ENCODE peak calls at places on chromosomes 6 and 20, in nine cellular contexts. B, F, A, M, K, U, N, T and G are unnamed samples.

GRCh38 chr6:115551510-115551909 is 509.2 kb downstream of the FRK start:
- DNase-seq in B (no peak), K (no peak), M (no peak), U (no peak), N (peak), T (no peak), F (no peak), A (peak), G (no peak)

GRCh38 chr6:146913842-146914562 is 290.2 kb upstream of the STXBP5 start:
- DNase-seq in K (no peak), A (no peak), B (peak), F (peak), U (peak), M (peak), N (peak), T (no peak), G (no peak)

GRCh38 chr6:73435236-73435635 is 16.9 kb downstream of the CGAS start:
- DNase-seq in T (no peak), M (no peak), B (no peak), F (no peak), U (no peak), K (no peak), A (no peak), N (no peak), G (no peak)

GRCh38 chr6:71222676-71223075 is 65.9 kb upstream of the OGFRL1 start:
- DNase-seq in U (no peak), A (no peak), T (no peak), F (no peak), N (no peak), M (no peak), B (no peak), K (no peak), G (no peak)

GRCh38 chr20:43914697-43915208 is at the start of gene TOX2:
- DNase-seq in B (peak), M (no peak), A (no peak), K (no peak), N (no peak), T (no peak), U (peak), F (no peak), G (no peak)

GRCh38 chr6:20426177-20427082 is 24.8 kb downstream of the E2F3 start:
- DNase-seq in M (no peak), T (no peak), K (no peak), A (no peak), B (no peak), U (no peak), F (no peak), N (no peak), G (peak)

GRCh38 chr6:92126088-92126487 is 1293.3 kb downstream of the EPHA7 start:
- DNase-seq in U (peak), T (no peak), F (no peak), N (no peak), B (no peak), A (no peak), K (no peak), M (no peak), G (no peak)

GRCh38 chr6:18753071-18753470 is 365.9 kb downstream of the RNF144B start:
- DNase-seq in B (no peak), K (no peak), N (no peak), U (no peak), F (no peak), A (no peak), M (no peak), T (no peak), G (no peak)

GRCh38 chr20:57397004-57397692 is 6.0 kb downstream of the RBM38 start:
- DNase-seq in F (peak), B (peak), U (no peak), M (peak), A (no peak), N (no peak), T (no peak), K (no peak), G (no peak)

GRCh38 chr20:56359212-56360132 is 698 bp downstream of the FAM210B start:
- DNase-seq in K (peak), U (peak), A (peak), M (peak), N (peak), B (peak), F (peak), T (no peak), G (no peak)

GRCh38 chr6:156876302-156876701 is 99.1 kb downstream of the ARID1B start:
- DNase-seq in F (peak), N (peak), M (no peak), U (no peak), A (no peak), T (no peak), K (no peak), B (peak), G (no peak)

GRCh38 chr6:46410330-46410953 is 80.8 kb downstream of the RCAN2 start:
- DNase-seq in F (no peak), A (no peak), N (peak), K (no peak), M (no peak), B (no peak), U (no peak), T (peak), G (no peak)

GRCh38 chr6:143248359-143248758 is 187.7 kb downstream of the AIG1 start:
- DNase-seq in A (no peak), M (no peak), N (no peak), T (no peak), K (no peak), F (no peak), U (no peak), B (no peak), G (no peak)

GRCh38 chr20:1820137-1821074 is 74.8 kb upstream of the SIRPA start:
- DNase-seq in N (no peak), A (peak), K (no peak), B (no peak), T (no peak), U (no peak), M (no peak), F (no peak), G (no peak)

GRCh38 chr6:65787787-65788186 is 80.8 kb upstream of the EYS start:
- DNase-seq in K (no peak), N (no peak), T (no peak), U (no peak), F (no peak), B (no peak), M (no peak), A (no peak), G (no peak)

GRCh38 chr6:36024154-36024760 is at the start of gene SLC26A8:
- DNase-seq in M (no peak), A (no peak), U (no peak), T (no peak), K (no peak), B (peak), N (no peak), F (no peak), G (no peak)

GRCh38 chr6:2155206-2155605 is 90.2 kb downstream of the GMDS start:
- DNase-seq in F (no peak), M (no peak), T (no peak), B (no peak), A (no peak), U (no peak), K (no peak), N (no peak), G (no peak)

GRCh38 chr6:3749390-3749978 is 2.0 kb downstream of the PXDC1 start:
- DNase-seq in U (no peak), B (peak), N (peak), T (no peak), A (peak), K (peak), F (no peak), M (no peak), G (no peak)

GRCh38 chr20:56091635-56092180 is 86.4 kb upstream of the CBLN4 start:
- DNase-seq in N (no peak), T (no peak), U (no peak), F (no peak), A (no peak), M (no peak), B (no peak), K (no peak), G (no peak)

GRCh38 chr6:56378966-56379608 is 131.7 kb upstream of the COL21A1 start:
- DNase-seq in N (no peak), T (no peak), F (no peak), M (no peak), A (no peak), U (no peak), K (no peak), B (no peak), G (no peak)

GRCh38 chr6:158897236-158897635 is 78.1 kb upstream of the EZR start:
- DNase-seq in U (no peak), A (no peak), K (no peak), M (no peak), F (no peak), T (no peak), B (no peak), N (no peak), G (no peak)

GRCh38 chr20:56924976-56925695 is 296.0 kb downstream of the TFAP2C start:
- DNase-seq in N (peak), T (no peak), F (no peak), M (peak), A (no peak), K (no peak), U (no peak), B (no peak), G (no peak)

GRCh38 chr20:9119776-9120175 is 50.9 kb downstream of the PLCB4 start:
- DNase-seq in M (peak), T (no peak), F (peak), B (no peak), N (no peak), U (no peak), A (no peak), K (no peak), G (no peak)

GRCh38 chr6:167937948-167938911 is 59.2 kb upstream of the KIF25 start:
- DNase-seq in U (no peak), F (no peak), A (no peak), M (no peak), T (no peak), N (no peak), B (no peak), K (no peak), G (peak)

GRCh38 chr6:31042801-31043200 is 32.5 kb downstream of the MUC22 start:
- DNase-seq in A (peak), B (peak), K (no peak), T (no peak), N (peak), U (peak), M (no peak), F (peak), G (no peak)

GRCh38 chr20:6769953-6770831 is 2.7 kb downstream of the BMP2 start:
- DNase-seq in M (peak), T (no peak), F (peak), K (peak), A (peak), N (peak), U (no peak), B (peak), G (no peak)

GRCh38 chr20:40009542-40009941 is 679.5 kb downstream of the MAFB start:
- DNase-seq in B (no peak), K (no peak), A (no peak), M (no peak), T (no peak), U (no peak), N (no peak), F (no peak), G (no peak)

GRCh38 chr6:96468281-96468680 is 53.3 kb upstream of the UFL1 start:
- DNase-seq in K (no peak), F (no peak), U (no peak), M (no peak), N (no peak), A (no peak), B (no peak), T (no peak), G (no peak)

GRCh38 chr20:58712823-58713731 is 20.5 kb downstream of the NPEPL1 start:
- DNase-seq in M (peak), B (peak), N (no peak), T (no peak), U (no peak), K (no peak), F (no peak), A (no peak), G (peak)

GRCh38 chr6:4762294-4762693 is 13.9 kb upstream of the CDYL start:
- DNase-seq in T (no peak), F (no peak), A (no peak), K (no peak), N (no peak), M (no peak), B (no peak), U (no peak), G (no peak)

GRCh38 chr6:8556370-8557018 is 121.1 kb upstream of the SLC35B3 start:
- DNase-seq in K (no peak), M (no peak), F (no peak), B (no peak), U (peak), N (no peak), A (no peak), T (no peak), G (no peak)

GRCh38 chr6:48318670-48319069 is 207.7 kb upstream of the PTCHD4 start:
- DNase-seq in U (no peak), F (no peak), B (no peak), M (no peak), K (no peak), N (no peak), A (no peak), T (no peak), G (no peak)

GRCh38 chr6:100261486-100261885 is 203.2 kb downstream of the SIM1 start:
- DNase-seq in T (no peak), K (no peak), A (no peak), B (no peak), F (no peak), N (no peak), M (no peak), U (no peak), G (no peak)

GRCh38 chr20:25179439-25180089 is 15.9 kb upstream of the ENTPD6 start:
- DNase-seq in M (no peak), F (no peak), B (no peak), T (no peak), N (no peak), A (no peak), K (no peak), U (no peak), G (no peak)

GRCh38 chr6:16136536-16137450 is 7.9 kb downstream of the MYLIP start:
- DNase-seq in B (no peak), K (no peak), U (peak), A (no peak), M (no peak), N (no peak), F (peak), T (no peak), G (no peak)

GRCh38 chr6:142902636-142903053 is 42.3 kb downstream of the HIVEP2 start:
- DNase-seq in N (peak), K (no peak), U (peak), M (peak), B (peak), F (peak), A (no peak), T (peak), G (no peak)

GRCh38 chr6:166019214-166019613 is 148.4 kb downstream of the TBXT start:
- DNase-seq in N (no peak), K (no peak), T (no peak), M (no peak), B (no peak), A (no peak), U (no peak), F (no peak), G (peak)

GRCh38 chr6:10099086-10099499 is 315.8 kb downstream of the TFAP2A start:
- DNase-seq in T (no peak), K (no peak), A (no peak), B (no peak), N (peak), U (no peak), F (no peak), M (no peak), G (no peak)

GRCh38 chr6:10101551-10102252 is 313.2 kb downstream of the TFAP2A start:
- DNase-seq in U (no peak), T (no peak), N (no peak), B (no peak), F (no peak), K (no peak), A (no peak), M (no peak), G (no peak)

DNA sequence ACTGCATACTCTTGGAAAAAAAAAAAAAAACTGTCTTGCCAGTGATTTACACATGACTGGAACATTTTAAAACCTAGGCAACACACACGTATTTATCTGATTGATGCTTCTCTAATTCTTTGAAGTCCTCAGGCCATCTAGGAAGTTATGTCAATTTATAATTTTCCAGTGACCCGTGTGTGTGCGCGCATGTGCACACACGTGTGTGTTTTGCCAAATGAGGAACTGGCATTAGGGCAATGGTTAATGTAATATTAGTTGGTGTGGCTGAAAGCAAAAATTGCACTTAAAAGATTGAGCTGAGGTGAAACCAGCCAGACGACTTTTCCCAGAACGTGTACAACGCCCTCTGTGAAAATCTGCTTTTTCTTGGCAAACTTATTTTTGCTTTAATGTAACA is 315.2 kb downstream of the TFAP2A start:
- DNase-seq in A (no peak), N (no peak), F (no peak), K (no peak), M (no peak), T (no peak), U (no peak), B (no peak), G (no peak)
- H3K4me3 ChIP-seq in A (no peak), N (no peak), F (no peak), K (peak), M (no peak), T (no peak), U (no peak), B (no peak), G (no peak)

DNA sequence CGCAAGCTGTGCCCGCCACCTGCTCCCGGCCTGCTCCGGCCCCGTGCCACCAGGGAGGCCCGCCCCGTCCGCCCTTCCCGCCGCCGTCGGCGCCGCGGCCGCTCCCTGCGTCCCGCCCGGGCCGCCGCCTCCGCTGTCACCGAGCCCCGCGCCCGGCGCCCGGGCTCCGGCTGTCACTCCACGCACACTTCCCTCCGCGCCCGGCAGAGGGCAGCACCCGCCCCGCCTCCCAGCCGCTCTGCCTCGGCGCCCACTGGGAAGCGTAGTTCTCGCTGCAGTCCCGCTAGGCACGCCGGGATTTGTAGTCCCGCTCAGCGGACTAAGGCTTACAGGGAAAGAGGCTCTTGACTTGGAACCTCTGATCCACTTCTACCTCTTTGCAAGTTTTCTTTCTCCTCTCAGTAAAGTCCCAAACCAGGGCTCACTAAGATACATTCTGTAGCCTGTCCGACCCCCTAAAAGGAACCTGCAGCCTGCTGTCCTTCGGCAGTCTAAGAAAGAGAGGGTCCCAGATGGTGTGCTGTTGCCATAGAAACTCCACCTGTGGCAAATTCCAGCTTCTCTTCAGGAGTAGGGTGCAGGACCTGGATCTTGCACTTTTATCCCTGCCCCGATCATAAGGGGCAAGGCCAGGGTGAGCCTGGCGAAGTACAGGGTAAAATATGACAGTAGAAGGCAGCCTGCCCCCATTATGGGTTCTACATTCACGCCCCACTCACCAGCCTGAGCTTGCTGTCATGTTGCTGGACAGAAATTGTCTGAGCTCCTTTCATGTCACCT is at the start of gene TFEB:
- DNase-seq in T (no peak), A (peak), F (peak), M (peak), K (peak), U (peak), N (peak), B (peak), G (peak)
- TF ChIP-seq POLR2A in T (no peak), A (peak), F (peak), M (no peak), K (no peak), U (no peak), N (peak), B (peak), G (no peak)

GRCh38 chr20:63829598-63829942 is 1.5 kb downstream of the ZBTB46 start:
- DNase-seq in B (no peak), A (no peak), F (no peak), K (no peak), T (no peak), U (no peak), M (no peak), N (no peak), G (no peak)

GRCh38 chr20:63828545-63828944 is 2.5 kb downstream of the ZBTB46 start:
- DNase-seq in U (no peak), F (no peak), A (no peak), T (no peak), N (no peak), K (no peak), B (no peak), M (no peak), G (no peak)

GRCh38 chr20:63829943-63830820 is 882 bp downstream of the ZBTB46 start:
- DNase-seq in B (peak), N (no peak), U (no peak), K (no peak), A (no peak), M (no peak), F (peak), T (no peak), G (no peak)

GRCh38 chr20:63828124-63828523 is 2.9 kb downstream of the ZBTB46 start:
- DNase-seq in A (no peak), K (no peak), M (no peak), N (no peak), T (no peak), U (no peak), F (no peak), B (no peak), G (no peak)

GRCh38 chr20:63828951-63829350 is 2.1 kb downstream of the ZBTB46 start:
- DNase-seq in U (no peak), B (no peak), A (no peak), T (no peak), F (no peak), M (no peak), K (no peak), N (no peak), G (no peak)
- H3K4me3 ChIP-seq in U (no peak), B (peak), A (no peak), T (no peak), F (peak), M (no peak), K (peak), N (no peak), G (peak)

DNA sequence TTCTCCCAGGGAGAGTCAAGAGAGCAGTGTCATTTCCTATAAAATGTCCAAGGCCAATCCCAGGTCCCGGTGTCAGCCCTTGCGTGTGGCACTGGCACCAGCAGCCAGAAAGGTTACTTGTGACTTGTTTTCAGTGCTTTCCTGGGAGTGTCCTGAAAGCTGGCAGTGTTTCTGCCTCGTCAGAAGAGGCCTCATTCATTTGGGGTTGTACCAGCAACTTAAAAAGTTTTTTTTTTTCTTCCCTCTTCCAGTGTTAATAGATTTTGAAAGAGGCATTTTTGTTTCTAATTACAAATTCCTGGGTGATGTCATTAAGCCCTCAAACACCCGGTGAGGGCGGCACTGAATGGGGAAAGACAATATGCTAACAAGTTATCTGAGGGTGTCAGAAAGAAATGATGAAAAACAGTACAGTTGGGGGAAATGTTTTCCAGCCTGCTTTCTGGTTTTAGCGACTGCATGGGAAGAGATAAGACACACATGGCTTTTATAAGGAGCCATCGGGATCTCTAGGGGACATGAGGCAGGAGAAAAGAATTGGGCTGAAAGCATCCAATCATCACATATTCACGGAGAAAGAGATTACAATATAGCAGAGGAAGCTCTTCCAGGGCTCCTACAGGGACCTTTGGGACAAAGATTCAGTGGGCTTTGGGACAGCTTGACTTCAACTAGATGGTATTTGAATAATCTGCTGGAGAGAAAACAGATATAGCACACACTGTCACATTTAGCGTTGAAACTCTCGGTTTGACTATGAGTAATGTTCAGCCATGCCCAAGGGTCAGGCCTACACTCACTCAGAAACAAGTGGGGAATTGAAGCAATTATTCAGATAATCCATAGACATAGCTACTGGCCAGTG is 153.0 kb downstream of the BCAS1 start:
- DNase-seq in B (peak), U (no peak), K (peak), F (peak), A (peak), T (peak), M (peak), N (peak), G (no peak)
- TF ChIP-seq POLR2A in B (no peak), U (no peak), K (no peak), F (peak), A (peak), T (no peak), M (no peak), N (peak), G (no peak)

GRCh38 chr20:62596486-62596885 is 45.8 kb upstream of the SLCO4A1 start:
- DNase-seq in A (no peak), M (no peak), K (no peak), U (no peak), N (no peak), T (no peak), B (no peak), F (peak), G (no peak)
- H3K4me3 ChIP-seq in A (no peak), M (no peak), K (no peak), U (no peak), N (no peak), T (no peak), B (no peak), F (no peak), G (no peak)